ENCODE peak calls at places on chromosomes 2 and 18, in five cellular contexts. N is mucosa of gallbladder, A is NCI-H1105 treated with DMSO at 0.1 percent for 48 hours, R is AG10803, W is gastrocnemius medialis. E is an unnamed sample.

GRCh38 chr18:56139792-56140254 is 498.6 kb downstream of the TXNL1 start:
- DNase-seq in W (peak), A (no peak), N (peak), R (peak), E (peak)

GRCh38 chr18:51622676-51623075 is 425.2 kb upstream of the MEX3C start:
- DNase-seq in N (no peak), R (no peak), A (peak), W (no peak), E (no peak)

GRCh38 chr2:151661625-151662024 is 72.7 kb downstream of the NEB start:
- DNase-seq in R (no peak), A (no peak), W (no peak), N (no peak), E (no peak)

GRCh38 chr2:154370873-154371272 is 327.6 kb upstream of the KCNJ3 start:
- DNase-seq in N (no peak), A (no peak), W (no peak), R (no peak), E (no peak)

GRCh38 chr2:96772903-96773675 is 12.4 kb downstream of the CNNM4 start:
- DNase-seq in N (no peak), W (no peak), A (no peak), R (no peak), E (no peak)

GRCh38 chr2:85578243-85579180 is 1.1 kb downstream of the VAMP8 start:
- DNase-seq in A (no peak), R (no peak), N (peak), W (peak), E (peak)

GRCh38 chr2:212367431-212367830 is 171.2 kb downstream of the ERBB4 start:
- DNase-seq in N (no peak), W (no peak), A (no peak), R (no peak), E (no peak)

GRCh38 chr2:199309973-199310372 is 147.8 kb downstream of the SATB2 start:
- DNase-seq in W (no peak), R (no peak), A (peak), N (no peak), E (no peak)

GRCh38 chr2:229129738-229130371 is 141.2 kb downstream of the PID1 start:
- DNase-seq in W (no peak), R (peak), N (no peak), A (no peak), E (no peak)

GRCh38 chr2:165793161-165793778 is 777 bp downstream of the GALNT3 start:
- DNase-seq in A (peak), N (peak), W (no peak), R (no peak), E (no peak)

GRCh38 chr2:238645716-238646115 is 202.2 kb upstream of the TWIST2 start:
- DNase-seq in N (no peak), W (no peak), A (no peak), R (no peak), E (no peak)

GRCh38 chr2:229456091-229456490 is 185.0 kb upstream of the PID1 start:
- DNase-seq in N (no peak), R (no peak), A (no peak), W (no peak), E (no peak)

GRCh38 chr18:70380915-70381896 is 92.4 kb downstream of the SOCS6 start:
- DNase-seq in R (no peak), W (no peak), A (peak), N (peak), E (no peak)

GRCh38 chr2:120818441-120818920 is 82.8 kb downstream of the GLI2 start:
- DNase-seq in A (no peak), W (no peak), N (peak), R (peak), E (no peak)

GRCh38 chr2:98170076-98170475 is 83.1 kb downstream of the VWA3B start:
- DNase-seq in N (no peak), A (no peak), W (no peak), R (no peak), E (no peak)

GRCh38 chr2:188678921-188679320 is 295.3 kb upstream of the COL3A1 start:
- DNase-seq in W (no peak), R (peak), N (no peak), A (no peak), E (no peak)

E was measured in upper lobe of right lung.